ENCODE peak calls at places on chromosomes 13 and 19, in six cellular contexts. O, G, Q, M, Z and I are unnamed samples. For H3K9me3, the result is how much of the 10 kb centered on the place peaks cover.

GRCh38 chr13:48891586-48891985 is 84.1 kb upstream of the FNDC3A start:
- DNase-seq in O (peak), G (no peak), Q (no peak), M (no peak), Z (no peak), I (no peak)

GRCh38 chr19:17210296-17210695 is 4.9 kb upstream of the USE1 start:
- DNase-seq in O (no peak), G (no peak), Q (no peak), M (no peak), Z (no peak), I (peak)

GRCh38 chr13:112696869-112697465 is 7.1 kb downstream of the ATP11A start:
- DNase-seq in O (no peak), G (no peak), Q (no peak), M (no peak), Z (no peak), I (no peak)

GRCh38 chr19:30158893-30159245 is 213.3 kb upstream of the ZNF536 start:
- DNase-seq in O (no peak), G (no peak), Q (no peak), M (no peak), Z (no peak), I (no peak)

GRCh38 chr13:23776698-23777570 is 112.3 kb downstream of the MIPEP start:
- DNase-seq in O (no peak), G (no peak), Q (no peak), M (no peak), Z (no peak), I (no peak)

GRCh38 chr13:45847554-45848224 is 3.9 kb downstream of the SIAH3 start:
- DNase-seq in O (no peak), G (no peak), Q (peak), M (peak), Z (peak), I (no peak)

GRCh38 chr13:51357928-51358595 is 18.6 kb downstream of the SERPINE3 start:
- DNase-seq in O (no peak), G (no peak), Q (no peak), M (no peak), Z (no peak), I (no peak)

GRCh38 chr19:55099557-55100506 is 17.6 kb downstream of the PPP1R12C start:
- DNase-seq in O (no peak), G (no peak), Q (no peak), M (no peak), Z (no peak), I (no peak)

GRCh38 chr19:30883071-30883470 is 466.2 kb downstream of the TSHZ3 start:
- DNase-seq in O (no peak), G (no peak), Q (no peak), M (no peak), Z (no peak), I (no peak)

GRCh38 chr13:32811297-32811800 is 204.9 kb upstream of the KL start:
- DNase-seq in O (no peak), G (peak), Q (no peak), M (no peak), Z (no peak), I (no peak)

GRCh38 chr13:46831588-46832194 is 34.7 kb upstream of the ESD start:
- DNase-seq in O (peak), G (peak), Q (no peak), M (peak), Z (peak), I (no peak)

GRCh38 chr19:7191946-7192691 is 102.1 kb downstream of the INSR start:
- DNase-seq in O (no peak), G (no peak), Q (peak), M (no peak), Z (no peak), I (no peak)

GRCh38 chr13:78608705-78609463 is 5.5 kb upstream of the POU4F1 start:
- DNase-seq in O (no peak), G (no peak), Q (no peak), M (no peak), Z (no peak), I (peak)

GRCh38 chr13:29883941-29884518 is 33.6 kb upstream of the UBL3 start:
- DNase-seq in O (no peak), G (no peak), Q (no peak), M (no peak), Z (no peak), I (no peak)

GRCh38 chr13:95300625-95301134 is 571 bp downstream of the ABCC4 start:
- DNase-seq in O (peak), G (peak), Q (peak), M (peak), Z (peak), I (peak)

GRCh38 chr13:41654800-41655199 is 197.4 kb downstream of the RGCC start:
- DNase-seq in O (no peak), G (no peak), Q (no peak), M (no peak), Z (no peak), I (no peak)

GRCh38 chr13:23321534-23322241 is 111.8 kb downstream of the SACS start:
- DNase-seq in O (peak), G (no peak), Q (no peak), M (peak), Z (no peak), I (no peak)

GRCh38 chr19:41535029-41535622 is 40.8 kb upstream of the CEACAM21 start:
- DNase-seq in O (no peak), G (no peak), Q (no peak), M (no peak), Z (no peak), I (no peak)

GRCh38 chr13:99980201-99981114 is 1.1 kb upstream of the ZIC2 start:
- DNase-seq in O (peak), G (peak), Q (no peak), M (no peak), Z (peak), I (peak)

GRCh38 chr19:19101540-19101939 is 36.7 kb downstream of the TMEM161A start:
- DNase-seq in O (no peak), G (no peak), Q (no peak), M (no peak), Z (no peak), I (no peak)

GRCh38 chr13:71492346-71492871 is 374.6 kb downstream of the DACH1 start:
- DNase-seq in O (no peak), G (no peak), Q (no peak), M (no peak), Z (no peak), I (no peak)

GRCh38 chr13:98664047-98664446 is 87.1 kb upstream of the STK24 start:
- DNase-seq in O (peak), G (no peak), Q (no peak), M (no peak), Z (no peak), I (no peak)

GRCh38 chr13:33188093-33188882 is 97.3 kb downstream of the STARD13 start:
- DNase-seq in O (no peak), G (no peak), Q (no peak), M (no peak), Z (no peak), I (no peak)

GRCh38 chr13:60572003-60572792 is 175.2 kb downstream of the TDRD3 start:
- DNase-seq in O (no peak), G (no peak), Q (no peak), M (no peak), Z (no peak), I (no peak)

GRCh38 chr19:55544776-55545439 is 435 bp downstream of the SBK3 start:
- DNase-seq in O (no peak), G (no peak), Q (no peak), M (no peak), Z (no peak), I (no peak)

GRCh38 chr19:53136432-53136831 is 3.7 kb upstream of the ZNF415 start:
- DNase-seq in O (no peak), G (no peak), Q (no peak), M (no peak), Z (no peak), I (no peak)
- H3K9me3 ChIP-seq in O (under half), G (under half), Q (half or more), M (half or more), Z (under half), I (half or more)

GRCh38 chr19:4174895-4175668 is 7.3 kb downstream of the SIRT6 start:
- DNase-seq in O (no peak), G (no peak), Q (no peak), M (no peak), Z (no peak), I (no peak)

GRCh38 chr19:4173479-4174211 is 8.7 kb downstream of the SIRT6 start:
- DNase-seq in O (no peak), G (no peak), Q (no peak), M (no peak), Z (no peak), I (no peak)

GRCh38 chr19:4174212-4174894 is 8.0 kb downstream of the SIRT6 start:
- DNase-seq in O (no peak), G (no peak), Q (no peak), M (no peak), Z (no peak), I (no peak)

GRCh38 chr19:4177146-4177545 is 5.2 kb downstream of the SIRT6 start:
- DNase-seq in O (no peak), G (no peak), Q (no peak), M (no peak), Z (no peak), I (no peak)

DNA sequence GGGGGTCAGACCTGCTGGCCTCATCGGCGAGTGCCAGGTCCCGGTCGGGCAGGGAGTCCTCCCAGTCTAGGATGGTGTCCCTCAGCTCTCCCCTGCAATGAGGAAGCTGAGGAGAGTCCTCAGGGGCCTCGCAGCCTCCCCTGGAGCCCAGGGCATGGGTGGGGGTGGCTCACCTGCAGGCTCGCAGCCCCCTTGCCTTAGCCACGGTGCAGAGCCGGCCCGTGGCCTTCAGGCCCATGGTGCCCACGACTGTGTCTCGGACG is 6.8 kb downstream of the SIRT6 start:
- DNase-seq in O (no peak), G (no peak), Q (no peak), M (no peak), Z (no peak), I (no peak)
- TF ChIP-seq POLR2A in O (no peak), G (no peak), Q (no peak), M (no peak), Z (no peak), I (no peak)

GRCh38 chr19:12464769-12465725 is 19.6 kb downstream of the ZNF709 start:
- DNase-seq in O (no peak), G (no peak), Q (no peak), M (no peak), Z (no peak), I (no peak)
- H3K9me3 ChIP-seq in O (under half), G (under half), Q (under half), M (half or more), Z (under half), I (half or more)

GRCh38 chr19:3557461-3558248 is at the start of gene MFSD12:
- DNase-seq in O (peak), G (peak), Q (peak), M (peak), Z (peak), I (peak)
- TF ChIP-seq POLR2A in O (peak), G (peak), Q (peak), M (peak), Z (peak), I (no peak)

GRCh38 chr19:58434217-58434616 is 5.7 kb downstream of the ZNF132 start:
- DNase-seq in O (no peak), G (no peak), Q (no peak), M (no peak), Z (no peak), I (no peak)
- H3K9me3 ChIP-seq in O (under half), G (under half), Q (half or more), M (half or more), Z (under half), I (half or more)

GRCh38 chr13:21668665-21669599 is 1.9 kb upstream of the FGF9 start:
- DNase-seq in O (no peak), G (no peak), Q (no peak), M (no peak), Z (peak), I (peak)
- TF ChIP-seq POLR2A in O (no peak), G (no peak), Q (no peak), M (no peak), Z (no peak), I (no peak)

GRCh38 chr19:37165635-37166034 is 6.9 kb downstream of the ZNF585A start:
- DNase-seq in O (no peak), G (no peak), Q (no peak), M (no peak), Z (no peak), I (no peak)
- H3K9me3 ChIP-seq in O (under half), G (under half), Q (half or more), M (half or more), Z (under half), I (half or more)

DNA sequence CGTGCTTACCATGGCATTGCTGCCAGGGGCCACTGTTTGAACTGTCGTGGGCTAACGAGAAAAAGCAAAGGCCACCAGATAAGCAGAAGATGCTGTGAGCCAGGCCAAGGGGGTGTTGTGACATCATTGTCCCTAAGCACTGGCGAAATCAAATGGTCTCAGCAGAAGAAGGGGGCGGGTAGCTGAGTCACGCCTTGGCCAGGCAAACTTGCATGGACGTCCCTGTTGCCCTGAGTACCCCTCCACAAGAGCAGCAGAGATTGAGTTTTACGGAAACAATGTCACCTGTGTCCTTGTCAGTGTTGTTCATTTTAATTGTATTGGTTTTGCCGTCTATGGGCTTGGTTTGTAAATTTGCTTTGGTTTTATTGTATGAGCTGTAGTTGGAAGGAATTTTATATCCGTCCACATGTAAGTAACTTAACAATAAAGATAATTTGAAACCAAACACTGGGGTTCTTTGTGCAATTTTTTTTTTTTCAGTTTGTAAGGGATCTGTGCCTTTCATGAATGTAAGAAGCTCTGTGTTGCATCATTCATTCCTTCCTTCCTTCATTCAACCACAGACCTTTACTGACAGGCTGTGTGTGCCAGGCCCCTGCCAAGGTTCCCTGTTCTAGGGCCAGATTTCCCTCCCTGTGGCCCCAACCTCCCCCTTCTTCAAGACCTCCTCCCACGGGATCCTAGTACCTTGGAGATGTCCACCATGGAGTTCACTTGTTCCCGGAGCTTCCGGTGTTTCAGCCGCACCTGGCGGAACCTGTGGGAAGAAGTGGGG is 12.3 kb downstream of the KCNN4 start:
- DNase-seq in O (no peak), G (peak), Q (no peak), M (no peak), Z (no peak), I (no peak)
- TF ChIP-seq POLR2A in O (no peak), G (no peak), Q (no peak), M (no peak), Z (no peak), I (no peak)

GRCh38 chr19:44723952-44724319 is 24.6 kb upstream of the BCL3 start:
- DNase-seq in O (peak), G (peak), Q (peak), M (peak), Z (peak), I (peak)

GRCh38 chr19:44725251-44725650 is 23.3 kb upstream of the BCL3 start:
- DNase-seq in O (no peak), G (no peak), Q (no peak), M (no peak), Z (peak), I (peak)

GRCh38 chr19:44726465-44726864 is 22.0 kb upstream of the BCL3 start:
- DNase-seq in O (no peak), G (no peak), Q (no peak), M (no peak), Z (no peak), I (no peak)

GRCh38 chr19:44723299-44723951 is 24.5 kb downstream of the CEACAM16 start:
- DNase-seq in O (no peak), G (no peak), Q (no peak), M (no peak), Z (no peak), I (peak)

GRCh38 chr19:44725684-44726083 is 22.8 kb upstream of the BCL3 start:
- DNase-seq in O (no peak), G (no peak), Q (no peak), M (no peak), Z (no peak), I (no peak)
- H3K9me3 ChIP-seq in O (under half), G (under half), Q (under half), M (under half), Z (under half), I (under half)